ENCODE peak calls at places on chromosomes 13 and 19, in nine cellular contexts. One of them, this sample, is unnamed.

GRCh38 chr19:6216996-6217751 is 62.6 kb downstream of the MLLT1 start:
- DNase-seq in neural crest cell: peak; percentile 55
- DNase-seq in left ventricle myocardium inferior: no peak
- DNase-seq in fibroblast of pulmonary artery: peak; percentile 60
- DNase-seq in fibroblast of mammary gland: no peak
- DNase-seq in cardiac fibroblast: no peak
- DNase-seq in AG04450: no peak
- DNase-seq in fibroblast of the aortic adventitia: peak; percentile 24
- DNase-seq in BE2C: peak; percentile 84
- DNase-seq in this sample: no peak

GRCh38 chr19:55536951-55537740 is at the start of gene SBK2:
- DNase-seq in neural crest cell: peak; percentile 48
- DNase-seq in left ventricle myocardium inferior: no peak
- DNase-seq in fibroblast of pulmonary artery: no peak
- DNase-seq in fibroblast of mammary gland: no peak
- DNase-seq in cardiac fibroblast: no peak
- DNase-seq in AG04450: no peak
- DNase-seq in fibroblast of the aortic adventitia: no peak
- DNase-seq in BE2C: peak; percentile 23
- DNase-seq in this sample: no peak

GRCh38 chr19:39943586-39943985 is 9.2 kb upstream of the FCGBP start:
- DNase-seq in neural crest cell: no peak
- DNase-seq in left ventricle myocardium inferior: no peak
- DNase-seq in fibroblast of pulmonary artery: no peak
- DNase-seq in fibroblast of mammary gland: no peak
- DNase-seq in cardiac fibroblast: no peak
- DNase-seq in AG04450: no peak
- DNase-seq in fibroblast of the aortic adventitia: no peak
- DNase-seq in BE2C: no peak
- DNase-seq in this sample: no peak

GRCh38 chr19:18435185-18435841 is 2.6 kb downstream of the ISYNA1 start:
- DNase-seq in neural crest cell: no peak
- DNase-seq in left ventricle myocardium inferior: no peak
- DNase-seq in fibroblast of pulmonary artery: no peak
- DNase-seq in fibroblast of mammary gland: no peak
- DNase-seq in cardiac fibroblast: no peak
- DNase-seq in AG04450: no peak
- DNase-seq in fibroblast of the aortic adventitia: no peak
- DNase-seq in BE2C: no peak
- DNase-seq in this sample: no peak

GRCh38 chr13:111595276-111595675 is 274.8 kb downstream of the TEX29 start:
- DNase-seq in neural crest cell: no peak
- DNase-seq in left ventricle myocardium inferior: no peak
- DNase-seq in fibroblast of pulmonary artery: no peak
- DNase-seq in fibroblast of mammary gland: no peak
- DNase-seq in cardiac fibroblast: no peak
- DNase-seq in AG04450: no peak
- DNase-seq in fibroblast of the aortic adventitia: no peak
- DNase-seq in BE2C: no peak
- DNase-seq in this sample: no peak

GRCh38 chr13:24208314-24208713 is 47.8 kb downstream of the SPATA13 start:
- DNase-seq in neural crest cell: no peak
- DNase-seq in left ventricle myocardium inferior: no peak
- DNase-seq in fibroblast of pulmonary artery: peak; percentile 88
- DNase-seq in fibroblast of mammary gland: peak; percentile 95
- DNase-seq in cardiac fibroblast: peak; percentile 86
- DNase-seq in AG04450: peak; percentile 69
- DNase-seq in fibroblast of the aortic adventitia: peak; percentile 89
- DNase-seq in BE2C: no peak
- DNase-seq in this sample: peak; percentile 86

GRCh38 chr13:33483471-33483870 is 197.9 kb upstream of the STARD13 start:
- DNase-seq in neural crest cell: no peak
- DNase-seq in left ventricle myocardium inferior: no peak
- DNase-seq in fibroblast of pulmonary artery: no peak
- DNase-seq in fibroblast of mammary gland: peak; percentile 15
- DNase-seq in cardiac fibroblast: peak; percentile 40
- DNase-seq in AG04450: no peak
- DNase-seq in fibroblast of the aortic adventitia: no peak
- DNase-seq in BE2C: no peak
- DNase-seq in this sample: peak; percentile 36

GRCh38 chr13:111213964-111214726 is 99.0 kb downstream of the ARHGEF7 start:
- DNase-seq in neural crest cell: no peak
- DNase-seq in left ventricle myocardium inferior: no peak
- DNase-seq in fibroblast of pulmonary artery: no peak
- DNase-seq in fibroblast of mammary gland: no peak
- DNase-seq in cardiac fibroblast: no peak
- DNase-seq in AG04450: no peak
- DNase-seq in fibroblast of the aortic adventitia: no peak
- DNase-seq in BE2C: no peak
- DNase-seq in this sample: no peak

GRCh38 chr13:70080030-70080429 is 27.6 kb upstream of the ATXN8OS start:
- DNase-seq in neural crest cell: no peak
- DNase-seq in left ventricle myocardium inferior: peak; percentile 32
- DNase-seq in fibroblast of pulmonary artery: no peak
- DNase-seq in fibroblast of mammary gland: no peak
- DNase-seq in cardiac fibroblast: no peak
- DNase-seq in AG04450: no peak
- DNase-seq in fibroblast of the aortic adventitia: no peak
- DNase-seq in BE2C: peak; percentile 23
- DNase-seq in this sample: no peak

GRCh38 chr13:66397133-66397532 is 833.0 kb downstream of the PCDH9 start:
- DNase-seq in neural crest cell: no peak
- DNase-seq in left ventricle myocardium inferior: no peak
- DNase-seq in fibroblast of pulmonary artery: no peak
- DNase-seq in fibroblast of mammary gland: no peak
- DNase-seq in cardiac fibroblast: no peak
- DNase-seq in AG04450: no peak
- DNase-seq in fibroblast of the aortic adventitia: no peak
- DNase-seq in BE2C: no peak
- DNase-seq in this sample: no peak

GRCh38 chr19:48608798-48609263 is 2.3 kb downstream of the SPACA4 start:
- DNase-seq in neural crest cell: no peak
- DNase-seq in left ventricle myocardium inferior: no peak
- DNase-seq in fibroblast of pulmonary artery: peak; percentile 49
- DNase-seq in fibroblast of mammary gland: peak; percentile 48
- DNase-seq in cardiac fibroblast: peak; percentile 63
- DNase-seq in AG04450: no peak
- DNase-seq in fibroblast of the aortic adventitia: peak; percentile 39
- DNase-seq in BE2C: peak; percentile 66
- DNase-seq in this sample: peak; percentile 43

GRCh38 chr19:572891-573825 is 762 bp downstream of the BSG start:
- DNase-seq in neural crest cell: no peak
- DNase-seq in left ventricle myocardium inferior: peak; percentile 43
- DNase-seq in fibroblast of pulmonary artery: peak; percentile 60
- DNase-seq in fibroblast of mammary gland: peak; percentile 66
- DNase-seq in cardiac fibroblast: peak; percentile 67
- DNase-seq in AG04450: no peak
- DNase-seq in fibroblast of the aortic adventitia: peak; percentile 69
- DNase-seq in BE2C: no peak
- DNase-seq in this sample: peak; percentile 52

GRCh38 chr19:23916991-23917390 is 2.3 kb downstream of the ZNF726 start:
- DNase-seq in neural crest cell: no peak
- DNase-seq in left ventricle myocardium inferior: no peak
- DNase-seq in fibroblast of pulmonary artery: peak; percentile 1
- DNase-seq in fibroblast of mammary gland: peak; percentile 47
- DNase-seq in cardiac fibroblast: peak; percentile 52
- DNase-seq in AG04450: no peak
- DNase-seq in fibroblast of the aortic adventitia: peak; percentile 0
- DNase-seq in BE2C: no peak
- DNase-seq in this sample: peak; percentile 4
- TF ChIP-seq CTCF in neural crest cell: no peak
- TF ChIP-seq CTCF in left ventricle myocardium inferior: no peak
- TF ChIP-seq CTCF in fibroblast of pulmonary artery: no peak
- TF ChIP-seq CTCF in fibroblast of mammary gland: no peak
- TF ChIP-seq CTCF in cardiac fibroblast: no peak
- TF ChIP-seq CTCF in AG04450: no peak
- TF ChIP-seq CTCF in fibroblast of the aortic adventitia: no peak
- TF ChIP-seq CTCF in BE2C: no peak
- TF ChIP-seq CTCF in this sample: no peak

GRCh38 chr13:27308941-27309340 is 38.3 kb downstream of the RASL11A start:
- DNase-seq in neural crest cell: no peak
- DNase-seq in left ventricle myocardium inferior: no peak
- DNase-seq in fibroblast of pulmonary artery: no peak
- DNase-seq in fibroblast of mammary gland: no peak
- DNase-seq in cardiac fibroblast: no peak
- DNase-seq in AG04450: no peak
- DNase-seq in fibroblast of the aortic adventitia: no peak
- DNase-seq in BE2C: no peak
- DNase-seq in this sample: no peak

GRCh38 chr13:27309967-27310598 is 39.5 kb downstream of the RASL11A start:
- DNase-seq in neural crest cell: no peak
- DNase-seq in left ventricle myocardium inferior: no peak
- DNase-seq in fibroblast of pulmonary artery: peak; percentile 7
- DNase-seq in fibroblast of mammary gland: peak; percentile 42
- DNase-seq in cardiac fibroblast: peak; percentile 55
- DNase-seq in AG04450: no peak
- DNase-seq in fibroblast of the aortic adventitia: peak; percentile 27
- DNase-seq in BE2C: no peak
- DNase-seq in this sample: no peak

GRCh38 chr13:27309401-27309958 is 38.9 kb downstream of the RASL11A start:
- DNase-seq in neural crest cell: no peak
- DNase-seq in left ventricle myocardium inferior: no peak
- DNase-seq in fibroblast of pulmonary artery: no peak
- DNase-seq in fibroblast of mammary gland: no peak
- DNase-seq in cardiac fibroblast: no peak
- DNase-seq in AG04450: no peak
- DNase-seq in fibroblast of the aortic adventitia: no peak
- DNase-seq in BE2C: no peak
- DNase-seq in this sample: no peak

GRCh38 chr13:27311518-27312208 is 41.0 kb downstream of the RASL11A start:
- DNase-seq in neural crest cell: no peak
- DNase-seq in left ventricle myocardium inferior: no peak
- DNase-seq in fibroblast of pulmonary artery: no peak
- DNase-seq in fibroblast of mammary gland: no peak
- DNase-seq in cardiac fibroblast: no peak
- DNase-seq in AG04450: no peak
- DNase-seq in fibroblast of the aortic adventitia: no peak
- DNase-seq in BE2C: no peak
- DNase-seq in this sample: no peak

GRCh38 chr13:27313742-27314141 is 43.1 kb downstream of the RASL11A start:
- DNase-seq in neural crest cell: no peak
- DNase-seq in left ventricle myocardium inferior: no peak
- DNase-seq in fibroblast of pulmonary artery: no peak
- DNase-seq in fibroblast of mammary gland: no peak
- DNase-seq in cardiac fibroblast: no peak
- DNase-seq in AG04450: no peak
- DNase-seq in fibroblast of the aortic adventitia: no peak
- DNase-seq in BE2C: no peak
- DNase-seq in this sample: no peak
- TF ChIP-seq CTCF in neural crest cell: no peak
- TF ChIP-seq CTCF in left ventricle myocardium inferior: no peak
- TF ChIP-seq CTCF in fibroblast of pulmonary artery: no peak
- TF ChIP-seq CTCF in fibroblast of mammary gland: no peak
- TF ChIP-seq CTCF in cardiac fibroblast: no peak
- TF ChIP-seq CTCF in AG04450: no peak
- TF ChIP-seq CTCF in fibroblast of the aortic adventitia: no peak
- TF ChIP-seq CTCF in BE2C: no peak
- TF ChIP-seq CTCF in this sample: no peak

DNA sequence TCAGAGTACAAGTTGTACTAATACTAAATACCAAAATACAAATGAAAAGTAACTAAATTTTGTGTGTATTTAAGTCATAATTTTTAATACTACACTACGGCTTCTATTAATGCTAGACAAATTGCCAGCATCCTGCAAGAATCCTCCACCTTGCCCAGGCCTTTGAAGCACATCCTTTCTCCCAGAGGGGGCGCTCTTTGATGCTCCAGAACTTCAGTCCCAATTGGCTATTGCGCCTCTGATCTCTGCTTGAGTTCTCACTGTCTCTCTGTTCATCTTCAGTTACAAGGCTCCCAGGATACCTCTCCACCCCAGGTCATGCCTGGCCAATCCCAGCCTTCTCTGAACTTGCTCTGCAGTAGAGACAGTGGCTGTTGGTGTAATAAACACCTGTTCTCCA is 141.0 kb downstream of the DCLK1 start:
- DNase-seq in neural crest cell: no peak
- DNase-seq in left ventricle myocardium inferior: no peak
- DNase-seq in fibroblast of pulmonary artery: no peak
- DNase-seq in fibroblast of mammary gland: no peak
- DNase-seq in cardiac fibroblast: no peak
- DNase-seq in AG04450: no peak
- DNase-seq in fibroblast of the aortic adventitia: no peak
- DNase-seq in BE2C: no peak
- DNase-seq in this sample: no peak
- TF ChIP-seq CTCF in neural crest cell: no peak
- TF ChIP-seq CTCF in left ventricle myocardium inferior: no peak
- TF ChIP-seq CTCF in fibroblast of pulmonary artery: no peak
- TF ChIP-seq CTCF in fibroblast of mammary gland: peak; percentile 14
- TF ChIP-seq CTCF in cardiac fibroblast: no peak
- TF ChIP-seq CTCF in AG04450: no peak
- TF ChIP-seq CTCF in fibroblast of the aortic adventitia: no peak
- TF ChIP-seq CTCF in BE2C: peak; percentile 35
- TF ChIP-seq CTCF in this sample: no peak

DNA sequence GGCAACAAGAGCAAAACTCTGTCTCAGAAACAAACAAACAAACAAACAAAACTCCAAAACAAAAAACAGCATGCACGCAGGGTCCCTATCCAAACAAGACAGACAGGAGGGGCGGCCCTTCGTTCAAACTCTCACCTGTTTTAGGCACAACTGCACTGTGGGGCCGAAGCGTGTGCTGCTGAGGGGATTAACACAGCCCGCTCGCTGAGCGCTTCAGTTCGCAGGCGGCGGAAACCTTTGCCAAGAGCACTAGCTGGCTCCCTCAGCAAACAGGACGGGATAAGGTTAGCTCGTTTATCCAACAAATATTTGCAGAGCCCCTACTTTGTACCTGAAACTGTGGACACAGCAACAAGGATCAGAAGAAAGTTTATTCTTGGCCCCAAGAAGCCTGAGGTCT is 1.6 kb upstream of the ADPRHL1 start:
- DNase-seq in neural crest cell: no peak
- DNase-seq in left ventricle myocardium inferior: no peak
- DNase-seq in fibroblast of pulmonary artery: no peak
- DNase-seq in fibroblast of mammary gland: no peak
- DNase-seq in cardiac fibroblast: no peak
- DNase-seq in AG04450: no peak
- DNase-seq in fibroblast of the aortic adventitia: no peak
- DNase-seq in BE2C: no peak
- DNase-seq in this sample: no peak
- TF ChIP-seq CTCF in neural crest cell: no peak
- TF ChIP-seq CTCF in left ventricle myocardium inferior: no peak
- TF ChIP-seq CTCF in fibroblast of pulmonary artery: no peak
- TF ChIP-seq CTCF in fibroblast of mammary gland: no peak
- TF ChIP-seq CTCF in cardiac fibroblast: no peak
- TF ChIP-seq CTCF in AG04450: no peak
- TF ChIP-seq CTCF in fibroblast of the aortic adventitia: no peak
- TF ChIP-seq CTCF in BE2C: no peak
- TF ChIP-seq CTCF in this sample: no peak

This sample was measured in AG10803.